ENCODE peak calls at places on chromosomes 13 and 19, in nine cellular contexts. One of them, this sample, is unnamed.

GRCh38 chr19:46357846-46358583 is 11.1 kb downstream of the PPP5C start:
- DNase-seq in uterus: no peak
- DNase-seq in neural crest cell: no peak
- DNase-seq in left ventricle myocardium inferior: no peak
- DNase-seq in epithelial cell of esophagus: no peak
- DNase-seq in NB4: no peak
- DNase-seq in nephron progenitor cell: no peak
- DNase-seq in cardiac muscle cell: peak
- DNase-seq in testis: no peak
- DNase-seq in this sample: no peak

GRCh38 chr13:109738298-109738746 is 48.1 kb downstream of the IRS2 start:
- DNase-seq in epithelial cell of esophagus: peak
- DNase-seq in NB4: no peak
- DNase-seq in testis: no peak
- DNase-seq in neural crest cell: no peak
- DNase-seq in left ventricle myocardium inferior: no peak
- DNase-seq in uterus: no peak
- DNase-seq in nephron progenitor cell: no peak
- DNase-seq in cardiac muscle cell: no peak
- DNase-seq in this sample: no peak

GRCh38 chr19:10238172-10238783 is 7.1 kb upstream of the S1PR2 start:
- DNase-seq in uterus: peak
- DNase-seq in left ventricle myocardium inferior: peak
- DNase-seq in NB4: peak
- DNase-seq in epithelial cell of esophagus: peak
- DNase-seq in testis: no peak
- DNase-seq in neural crest cell: no peak
- DNase-seq in nephron progenitor cell: no peak
- DNase-seq in cardiac muscle cell: peak
- DNase-seq in this sample: no peak

GRCh38 chr13:40181203-40181845 is 485.1 kb downstream of the FOXO1 start:
- DNase-seq in cardiac muscle cell: peak
- DNase-seq in testis: no peak
- DNase-seq in uterus: no peak
- DNase-seq in nephron progenitor cell: no peak
- DNase-seq in neural crest cell: no peak
- DNase-seq in left ventricle myocardium inferior: no peak
- DNase-seq in NB4: peak
- DNase-seq in epithelial cell of esophagus: peak
- DNase-seq in this sample: no peak

GRCh38 chr19:39297931-39298634 is 1.9 kb downstream of the IFNL1 start:
- DNase-seq in left ventricle myocardium inferior: no peak
- DNase-seq in cardiac muscle cell: no peak
- DNase-seq in uterus: no peak
- DNase-seq in NB4: no peak
- DNase-seq in neural crest cell: no peak
- DNase-seq in epithelial cell of esophagus: no peak
- DNase-seq in testis: no peak
- DNase-seq in nephron progenitor cell: no peak
- DNase-seq in this sample: no peak

GRCh38 chr19:34838753-34839431 is 65.9 kb upstream of the ZNF599 start:
- DNase-seq in testis: peak
- DNase-seq in NB4: peak
- DNase-seq in neural crest cell: peak
- DNase-seq in left ventricle myocardium inferior: no peak
- DNase-seq in uterus: no peak
- DNase-seq in cardiac muscle cell: peak
- DNase-seq in nephron progenitor cell: peak
- DNase-seq in epithelial cell of esophagus: peak
- DNase-seq in this sample: no peak

GRCh38 chr13:67192751-67193150 is 37.4 kb downstream of the PCDH9 start:
- DNase-seq in NB4: no peak
- DNase-seq in neural crest cell: no peak
- DNase-seq in testis: no peak
- DNase-seq in nephron progenitor cell: no peak
- DNase-seq in cardiac muscle cell: no peak
- DNase-seq in epithelial cell of esophagus: no peak
- DNase-seq in uterus: no peak
- DNase-seq in left ventricle myocardium inferior: no peak
- DNase-seq in this sample: no peak

GRCh38 chr13:98517576-98518310 is 59.2 kb downstream of the STK24 start:
- DNase-seq in nephron progenitor cell: no peak
- DNase-seq in testis: no peak
- DNase-seq in uterus: no peak
- DNase-seq in cardiac muscle cell: no peak
- DNase-seq in neural crest cell: no peak
- DNase-seq in left ventricle myocardium inferior: no peak
- DNase-seq in epithelial cell of esophagus: no peak
- DNase-seq in NB4: no peak
- DNase-seq in this sample: no peak

GRCh38 chr13:76884571-76885202 is 1.5 kb downstream of the KCTD12 start:
- DNase-seq in testis: peak
- DNase-seq in NB4: peak
- DNase-seq in uterus: peak
- DNase-seq in left ventricle myocardium inferior: no peak
- DNase-seq in nephron progenitor cell: no peak
- DNase-seq in epithelial cell of esophagus: peak
- DNase-seq in neural crest cell: no peak
- DNase-seq in cardiac muscle cell: peak
- DNase-seq in this sample: no peak

GRCh38 chr13:76886005-76886291 is 257 bp downstream of the KCTD12 start:
- DNase-seq in neural crest cell: no peak
- DNase-seq in nephron progenitor cell: no peak
- DNase-seq in epithelial cell of esophagus: no peak
- DNase-seq in uterus: peak
- DNase-seq in left ventricle myocardium inferior: no peak
- DNase-seq in cardiac muscle cell: no peak
- DNase-seq in NB4: no peak
- DNase-seq in testis: peak
- DNase-seq in this sample: no peak

GRCh38 chr13:76885203-76886004 is 801 bp downstream of the KCTD12 start:
- DNase-seq in epithelial cell of esophagus: peak
- DNase-seq in nephron progenitor cell: peak
- DNase-seq in testis: peak
- DNase-seq in neural crest cell: peak
- DNase-seq in left ventricle myocardium inferior: peak
- DNase-seq in NB4: peak
- DNase-seq in cardiac muscle cell: peak
- DNase-seq in uterus: peak
- DNase-seq in this sample: no peak

GRCh38 chr13:76882431-76882830 is 3.8 kb downstream of the KCTD12 start:
- DNase-seq in left ventricle myocardium inferior: no peak
- DNase-seq in NB4: peak
- DNase-seq in testis: no peak
- DNase-seq in cardiac muscle cell: peak
- DNase-seq in nephron progenitor cell: no peak
- DNase-seq in epithelial cell of esophagus: no peak
- DNase-seq in uterus: no peak
- DNase-seq in neural crest cell: no peak
- DNase-seq in this sample: no peak

DNA sequence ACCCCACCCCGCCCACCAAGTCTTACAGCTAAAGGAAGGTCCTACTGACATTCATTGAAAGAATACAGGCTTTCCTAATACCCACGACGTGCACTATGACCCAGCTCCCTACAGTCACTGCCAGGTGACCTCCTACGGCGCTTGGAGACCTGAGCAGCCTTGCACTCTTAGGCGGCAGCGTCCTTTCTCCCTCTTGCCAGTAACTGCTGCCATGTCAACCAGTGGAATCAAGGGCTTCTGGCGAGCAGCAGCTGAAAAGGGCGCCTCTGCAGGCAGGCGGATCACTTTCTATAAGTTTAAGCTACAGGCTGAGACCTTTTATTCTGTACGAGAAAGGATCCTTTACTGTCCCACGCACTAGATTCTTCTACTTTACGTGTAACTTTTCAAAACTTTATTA is 2.0 kb downstream of the KCTD12 start:
- DNase-seq in uterus: peak
- DNase-seq in left ventricle myocardium inferior: peak
- DNase-seq in cardiac muscle cell: peak
- DNase-seq in nephron progenitor cell: peak
- DNase-seq in neural crest cell: no peak
- DNase-seq in NB4: peak
- DNase-seq in epithelial cell of esophagus: peak
- DNase-seq in testis: peak
- DNase-seq in this sample: no peak
- TF ChIP-seq CTCF in uterus: peak
- TF ChIP-seq CTCF in left ventricle myocardium inferior: peak
- TF ChIP-seq CTCF in cardiac muscle cell: peak
- TF ChIP-seq CTCF in nephron progenitor cell: no peak
- TF ChIP-seq CTCF in neural crest cell: peak
- TF ChIP-seq CTCF in NB4: no peak
- TF ChIP-seq CTCF in epithelial cell of esophagus: peak
- TF ChIP-seq CTCF in testis: peak
- TF ChIP-seq CTCF in this sample: peak

DNA sequence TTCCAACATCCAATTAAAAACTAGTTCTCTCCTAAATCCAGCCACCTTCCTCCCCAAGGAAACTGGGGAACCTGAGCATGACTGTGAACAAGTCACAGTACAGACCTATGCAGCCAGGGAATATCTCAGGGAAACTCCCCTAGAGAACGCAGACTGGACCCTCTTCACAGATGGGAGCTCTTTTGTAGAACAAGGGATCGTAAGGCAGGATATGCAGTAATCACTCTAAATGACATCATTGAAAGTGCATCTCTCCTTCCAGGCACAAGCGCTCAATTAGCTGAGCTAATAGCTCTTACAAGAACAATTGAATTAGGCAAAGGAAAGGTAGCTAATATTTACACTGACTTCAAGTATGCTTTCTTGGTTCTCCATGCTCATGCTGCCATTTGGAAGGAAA is 1331.7 kb downstream of the UQCRFS1 start:
- DNase-seq in cardiac muscle cell: no peak
- DNase-seq in testis: no peak
- DNase-seq in epithelial cell of esophagus: no peak
- DNase-seq in NB4: no peak
- DNase-seq in neural crest cell: no peak
- DNase-seq in left ventricle myocardium inferior: no peak
- DNase-seq in uterus: no peak
- DNase-seq in nephron progenitor cell: no peak
- DNase-seq in this sample: no peak
- TF ChIP-seq CTCF in cardiac muscle cell: no peak
- TF ChIP-seq CTCF in testis: no peak
- TF ChIP-seq CTCF in epithelial cell of esophagus: no peak
- TF ChIP-seq CTCF in NB4: no peak
- TF ChIP-seq CTCF in neural crest cell: no peak
- TF ChIP-seq CTCF in left ventricle myocardium inferior: no peak
- TF ChIP-seq CTCF in uterus: no peak
- TF ChIP-seq CTCF in nephron progenitor cell: no peak
- TF ChIP-seq CTCF in this sample: no peak

DNA sequence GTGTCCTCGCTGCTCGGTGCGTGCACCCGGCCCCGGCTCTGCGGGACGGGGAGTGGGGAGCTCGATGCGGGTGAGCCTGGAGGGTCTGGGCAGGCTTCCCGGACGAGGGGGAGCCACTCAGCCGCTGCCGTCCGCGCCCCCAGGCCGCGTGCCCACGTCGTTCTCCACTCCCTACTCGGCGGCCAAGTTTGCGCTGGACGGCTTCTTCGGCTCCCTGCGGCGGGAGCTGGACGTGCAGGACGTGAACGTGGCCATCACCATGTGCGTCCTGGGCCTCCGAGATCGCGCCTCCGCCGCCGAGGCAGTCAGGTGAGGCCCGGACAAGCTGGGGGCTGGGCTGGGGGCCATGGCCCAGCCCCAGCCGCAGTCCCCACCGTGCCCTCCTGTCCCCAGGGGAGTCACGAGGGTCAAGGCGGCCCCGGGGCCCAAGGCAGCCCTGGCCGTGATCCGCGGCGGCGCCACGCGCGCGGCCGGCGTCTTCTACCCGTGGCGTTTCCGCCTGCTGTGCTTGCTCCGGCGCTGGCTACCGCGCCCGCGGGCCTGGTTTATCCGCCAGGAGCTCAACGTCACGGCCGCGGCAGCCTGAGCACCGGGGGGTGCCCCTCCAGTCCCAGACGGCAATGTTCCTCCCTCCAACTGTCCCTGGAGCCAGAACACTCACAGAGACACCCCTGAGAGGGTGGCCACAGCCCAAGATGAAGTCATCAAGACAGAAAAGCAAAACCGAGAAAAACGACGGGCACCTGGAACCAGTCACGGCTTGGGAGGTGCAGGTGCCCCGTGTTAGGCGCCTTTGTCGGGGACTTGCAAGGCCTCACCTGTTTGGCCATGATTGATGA is 2.5 kb upstream of the RPL36 start:
- DNase-seq in nephron progenitor cell: no peak
- DNase-seq in epithelial cell of esophagus: no peak
- DNase-seq in testis: no peak
- DNase-seq in neural crest cell: no peak
- DNase-seq in left ventricle myocardium inferior: no peak
- DNase-seq in uterus: no peak
- DNase-seq in NB4: no peak
- DNase-seq in cardiac muscle cell: no peak
- DNase-seq in this sample: no peak
- TF ChIP-seq CTCF in nephron progenitor cell: no peak
- TF ChIP-seq CTCF in epithelial cell of esophagus: no peak
- TF ChIP-seq CTCF in testis: no peak
- TF ChIP-seq CTCF in neural crest cell: peak
- TF ChIP-seq CTCF in left ventricle myocardium inferior: peak
- TF ChIP-seq CTCF in uterus: no peak
- TF ChIP-seq CTCF in NB4: no peak
- TF ChIP-seq CTCF in cardiac muscle cell: no peak
- TF ChIP-seq CTCF in this sample: no peak

GRCh38 chr19:40390084-40390742 is at the start of gene HIPK4:
- DNase-seq in cardiac muscle cell: no peak
- DNase-seq in uterus: no peak
- DNase-seq in epithelial cell of esophagus: no peak
- DNase-seq in testis: no peak
- DNase-seq in left ventricle myocardium inferior: no peak
- DNase-seq in nephron progenitor cell: no peak
- DNase-seq in neural crest cell: no peak
- DNase-seq in NB4: no peak
- DNase-seq in this sample: no peak

GRCh38 chr19:40394816-40395210 is 4.8 kb upstream of the HIPK4 start:
- DNase-seq in nephron progenitor cell: peak
- DNase-seq in uterus: no peak
- DNase-seq in testis: no peak
- DNase-seq in cardiac muscle cell: no peak
- DNase-seq in neural crest cell: no peak
- DNase-seq in epithelial cell of esophagus: no peak
- DNase-seq in NB4: no peak
- DNase-seq in left ventricle myocardium inferior: no peak
- DNase-seq in this sample: no peak

GRCh38 chr19:40392123-40392522 is 2.1 kb upstream of the HIPK4 start:
- DNase-seq in uterus: no peak
- DNase-seq in neural crest cell: no peak
- DNase-seq in nephron progenitor cell: no peak
- DNase-seq in epithelial cell of esophagus: no peak
- DNase-seq in testis: no peak
- DNase-seq in left ventricle myocardium inferior: no peak
- DNase-seq in cardiac muscle cell: no peak
- DNase-seq in NB4: no peak
- DNase-seq in this sample: no peak

GRCh38 chr19:40393894-40394815 is 4.2 kb upstream of the HIPK4 start:
- DNase-seq in nephron progenitor cell: no peak
- DNase-seq in testis: no peak
- DNase-seq in left ventricle myocardium inferior: no peak
- DNase-seq in NB4: no peak
- DNase-seq in epithelial cell of esophagus: no peak
- DNase-seq in uterus: no peak
- DNase-seq in neural crest cell: no peak
- DNase-seq in cardiac muscle cell: no peak
- DNase-seq in this sample: no peak

DNA sequence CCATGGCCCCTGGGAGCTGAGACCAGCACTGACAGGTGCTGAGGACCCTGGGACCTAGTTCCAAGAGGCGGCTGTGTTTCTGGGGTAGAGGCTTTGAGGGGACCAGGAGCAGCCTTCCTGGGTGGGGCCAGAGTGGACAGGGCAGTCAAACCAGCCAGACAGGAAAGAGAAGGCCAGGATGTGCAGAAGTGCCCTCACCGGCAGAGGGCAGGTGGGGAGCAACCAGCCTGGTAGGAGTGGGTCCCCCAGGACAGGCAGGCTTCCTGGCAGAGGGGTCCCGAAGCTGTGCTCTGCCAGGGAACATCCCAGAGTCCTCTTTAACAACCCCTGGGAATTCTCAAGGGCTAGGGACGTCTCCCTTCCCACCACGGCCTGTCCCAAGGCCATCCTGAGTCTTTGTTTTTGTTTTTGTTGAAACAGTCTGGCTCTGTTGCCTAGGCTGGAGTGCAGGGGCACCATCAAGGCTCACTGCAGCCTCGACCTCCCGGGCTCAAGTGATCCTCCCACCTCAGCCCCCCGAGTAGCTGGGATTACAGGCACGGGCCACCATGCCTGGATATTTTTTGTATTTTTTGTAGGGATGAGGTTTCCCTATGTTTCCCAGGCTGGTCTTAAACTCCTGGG is 3.0 kb upstream of the HIPK4 start:
- DNase-seq in left ventricle myocardium inferior: no peak
- DNase-seq in nephron progenitor cell: no peak
- DNase-seq in neural crest cell: no peak
- DNase-seq in cardiac muscle cell: no peak
- DNase-seq in uterus: no peak
- DNase-seq in testis: no peak
- DNase-seq in NB4: no peak
- DNase-seq in epithelial cell of esophagus: peak
- DNase-seq in this sample: no peak
- TF ChIP-seq CTCF in left ventricle myocardium inferior: peak
- TF ChIP-seq CTCF in nephron progenitor cell: no peak
- TF ChIP-seq CTCF in neural crest cell: no peak
- TF ChIP-seq CTCF in cardiac muscle cell: peak
- TF ChIP-seq CTCF in uterus: no peak
- TF ChIP-seq CTCF in testis: no peak
- TF ChIP-seq CTCF in NB4: no peak
- TF ChIP-seq CTCF in epithelial cell of esophagus: peak
- TF ChIP-seq CTCF in this sample: peak

This sample was measured in GM12864.